ENCODE peak calls at places on chromosome 3, in nine cellular contexts. One of them, this sample, is unnamed.

GRCh38 chr3:99747915-99748314 is 69.7 kb upstream of the CMSS1 start:
- DNase-seq in naive thymus-derived CD4-positive, alpha-beta T cell: no peak
- DNase-seq in AG20443: peak
- DNase-seq in stimulated activated CD4-positive, alpha-beta T cell treated with anti-CD3 and anti-CD28 coated beads, Interleukin-2, amount 100 ng/mL, for 48 hours: no peak
- DNase-seq in activated naive CD4-positive, alpha-beta T cell treated with anti-CD3 and anti-CD28 coated beads, Interleukin-2, amount 10 ng/mL, durations not matched to agents 7 days and 5 days: no peak
- DNase-seq in epithelial cell of prostate: no peak
- DNase-seq in H9: no peak
- DNase-seq in stimulated activated effector memory CD8-positive, alpha-beta T cell treated with anti-CD3 and anti-CD28 coated beads, Interleukin-12 subunit alpha, Interleukin-12 subunit beta, amount 100 ng/mL, for 72 hours: no peak
- DNase-seq in NCI-H2081: peak
- DNase-seq in this sample: no peak

GRCh38 chr3:52053307-52054304 is 2.8 kb downstream of the DUSP7 start:
- DNase-seq in stimulated activated CD4-positive, alpha-beta T cell treated with anti-CD3 and anti-CD28 coated beads, Interleukin-2, amount 100 ng/mL, for 48 hours: peak
- DNase-seq in stimulated activated effector memory CD8-positive, alpha-beta T cell treated with anti-CD3 and anti-CD28 coated beads, Interleukin-12 subunit alpha, Interleukin-12 subunit beta, amount 100 ng/mL, for 72 hours: peak
- DNase-seq in naive thymus-derived CD4-positive, alpha-beta T cell: peak
- DNase-seq in H9: no peak
- DNase-seq in activated naive CD4-positive, alpha-beta T cell treated with anti-CD3 and anti-CD28 coated beads, Interleukin-2, amount 10 ng/mL, durations not matched to agents 7 days and 5 days: peak
- DNase-seq in AG20443: no peak
- DNase-seq in NCI-H2081: no peak
- DNase-seq in epithelial cell of prostate: peak
- DNase-seq in this sample: no peak

GRCh38 chr3:150238995-150239612 is 169.0 kb upstream of the TSC22D2 start:
- DNase-seq in stimulated activated effector memory CD8-positive, alpha-beta T cell treated with anti-CD3 and anti-CD28 coated beads, Interleukin-12 subunit alpha, Interleukin-12 subunit beta, amount 100 ng/mL, for 72 hours: no peak
- DNase-seq in naive thymus-derived CD4-positive, alpha-beta T cell: no peak
- DNase-seq in stimulated activated CD4-positive, alpha-beta T cell treated with anti-CD3 and anti-CD28 coated beads, Interleukin-2, amount 100 ng/mL, for 48 hours: no peak
- DNase-seq in epithelial cell of prostate: no peak
- DNase-seq in NCI-H2081: peak
- DNase-seq in activated naive CD4-positive, alpha-beta T cell treated with anti-CD3 and anti-CD28 coated beads, Interleukin-2, amount 10 ng/mL, durations not matched to agents 7 days and 5 days: no peak
- DNase-seq in H9: peak
- DNase-seq in AG20443: no peak
- DNase-seq in this sample: no peak

GRCh38 chr3:82000350-82000749 is 238.9 kb upstream of the GBE1 start:
- DNase-seq in stimulated activated effector memory CD8-positive, alpha-beta T cell treated with anti-CD3 and anti-CD28 coated beads, Interleukin-12 subunit alpha, Interleukin-12 subunit beta, amount 100 ng/mL, for 72 hours: no peak
- DNase-seq in epithelial cell of prostate: no peak
- DNase-seq in activated naive CD4-positive, alpha-beta T cell treated with anti-CD3 and anti-CD28 coated beads, Interleukin-2, amount 10 ng/mL, durations not matched to agents 7 days and 5 days: no peak
- DNase-seq in AG20443: no peak
- DNase-seq in naive thymus-derived CD4-positive, alpha-beta T cell: no peak
- DNase-seq in NCI-H2081: no peak
- DNase-seq in stimulated activated CD4-positive, alpha-beta T cell treated with anti-CD3 and anti-CD28 coated beads, Interleukin-2, amount 100 ng/mL, for 48 hours: no peak
- DNase-seq in H9: no peak
- DNase-seq in this sample: no peak

GRCh38 chr3:197311591-197311990 is 13.2 kb upstream of the DLG1 start:
- DNase-seq in H9: no peak
- DNase-seq in epithelial cell of prostate: no peak
- DNase-seq in naive thymus-derived CD4-positive, alpha-beta T cell: no peak
- DNase-seq in AG20443: no peak
- DNase-seq in stimulated activated CD4-positive, alpha-beta T cell treated with anti-CD3 and anti-CD28 coated beads, Interleukin-2, amount 100 ng/mL, for 48 hours: no peak
- DNase-seq in stimulated activated effector memory CD8-positive, alpha-beta T cell treated with anti-CD3 and anti-CD28 coated beads, Interleukin-12 subunit alpha, Interleukin-12 subunit beta, amount 100 ng/mL, for 72 hours: no peak
- DNase-seq in activated naive CD4-positive, alpha-beta T cell treated with anti-CD3 and anti-CD28 coated beads, Interleukin-2, amount 10 ng/mL, durations not matched to agents 7 days and 5 days: no peak
- DNase-seq in NCI-H2081: no peak
- DNase-seq in this sample: no peak

GRCh38 chr3:115912372-115912771 is 289.1 kb downstream of the GAP43 start:
- DNase-seq in stimulated activated CD4-positive, alpha-beta T cell treated with anti-CD3 and anti-CD28 coated beads, Interleukin-2, amount 100 ng/mL, for 48 hours: no peak
- DNase-seq in activated naive CD4-positive, alpha-beta T cell treated with anti-CD3 and anti-CD28 coated beads, Interleukin-2, amount 10 ng/mL, durations not matched to agents 7 days and 5 days: no peak
- DNase-seq in stimulated activated effector memory CD8-positive, alpha-beta T cell treated with anti-CD3 and anti-CD28 coated beads, Interleukin-12 subunit alpha, Interleukin-12 subunit beta, amount 100 ng/mL, for 72 hours: no peak
- DNase-seq in NCI-H2081: no peak
- DNase-seq in AG20443: peak
- DNase-seq in H9: no peak
- DNase-seq in naive thymus-derived CD4-positive, alpha-beta T cell: no peak
- DNase-seq in epithelial cell of prostate: no peak
- DNase-seq in this sample: no peak

GRCh38 chr3:71389911-71390573 is 193.5 kb downstream of the FOXP1 start:
- DNase-seq in activated naive CD4-positive, alpha-beta T cell treated with anti-CD3 and anti-CD28 coated beads, Interleukin-2, amount 10 ng/mL, durations not matched to agents 7 days and 5 days: peak
- DNase-seq in stimulated activated effector memory CD8-positive, alpha-beta T cell treated with anti-CD3 and anti-CD28 coated beads, Interleukin-12 subunit alpha, Interleukin-12 subunit beta, amount 100 ng/mL, for 72 hours: peak
- DNase-seq in NCI-H2081: peak
- DNase-seq in AG20443: no peak
- DNase-seq in naive thymus-derived CD4-positive, alpha-beta T cell: peak
- DNase-seq in stimulated activated CD4-positive, alpha-beta T cell treated with anti-CD3 and anti-CD28 coated beads, Interleukin-2, amount 100 ng/mL, for 48 hours: no peak
- DNase-seq in epithelial cell of prostate: no peak
- DNase-seq in H9: peak
- DNase-seq in this sample: no peak

GRCh38 chr3:169362261-169362660 is 301.3 kb downstream of the MECOM start:
- DNase-seq in epithelial cell of prostate: no peak
- DNase-seq in naive thymus-derived CD4-positive, alpha-beta T cell: no peak
- DNase-seq in activated naive CD4-positive, alpha-beta T cell treated with anti-CD3 and anti-CD28 coated beads, Interleukin-2, amount 10 ng/mL, durations not matched to agents 7 days and 5 days: no peak
- DNase-seq in stimulated activated effector memory CD8-positive, alpha-beta T cell treated with anti-CD3 and anti-CD28 coated beads, Interleukin-12 subunit alpha, Interleukin-12 subunit beta, amount 100 ng/mL, for 72 hours: no peak
- DNase-seq in stimulated activated CD4-positive, alpha-beta T cell treated with anti-CD3 and anti-CD28 coated beads, Interleukin-2, amount 100 ng/mL, for 48 hours: no peak
- DNase-seq in AG20443: no peak
- DNase-seq in H9: no peak
- DNase-seq in NCI-H2081: no peak
- DNase-seq in this sample: no peak

GRCh38 chr3:101809178-101810022 is 30.4 kb downstream of the NXPE3 start:
- DNase-seq in epithelial cell of prostate: no peak
- DNase-seq in naive thymus-derived CD4-positive, alpha-beta T cell: peak
- DNase-seq in stimulated activated CD4-positive, alpha-beta T cell treated with anti-CD3 and anti-CD28 coated beads, Interleukin-2, amount 100 ng/mL, for 48 hours: no peak
- DNase-seq in activated naive CD4-positive, alpha-beta T cell treated with anti-CD3 and anti-CD28 coated beads, Interleukin-2, amount 10 ng/mL, durations not matched to agents 7 days and 5 days: peak
- DNase-seq in H9: no peak
- DNase-seq in stimulated activated effector memory CD8-positive, alpha-beta T cell treated with anti-CD3 and anti-CD28 coated beads, Interleukin-12 subunit alpha, Interleukin-12 subunit beta, amount 100 ng/mL, for 72 hours: no peak
- DNase-seq in AG20443: peak
- DNase-seq in NCI-H2081: peak
- DNase-seq in this sample: peak

GRCh38 chr3:53027254-53027844 is 18.5 kb downstream of the SFMBT1 start:
- DNase-seq in stimulated activated CD4-positive, alpha-beta T cell treated with anti-CD3 and anti-CD28 coated beads, Interleukin-2, amount 100 ng/mL, for 48 hours: no peak
- DNase-seq in stimulated activated effector memory CD8-positive, alpha-beta T cell treated with anti-CD3 and anti-CD28 coated beads, Interleukin-12 subunit alpha, Interleukin-12 subunit beta, amount 100 ng/mL, for 72 hours: no peak
- DNase-seq in epithelial cell of prostate: no peak
- DNase-seq in naive thymus-derived CD4-positive, alpha-beta T cell: no peak
- DNase-seq in NCI-H2081: no peak
- DNase-seq in H9: no peak
- DNase-seq in AG20443: no peak
- DNase-seq in activated naive CD4-positive, alpha-beta T cell treated with anti-CD3 and anti-CD28 coated beads, Interleukin-2, amount 10 ng/mL, durations not matched to agents 7 days and 5 days: no peak
- DNase-seq in this sample: no peak

GRCh38 chr3:52847241-52847640 is 12.4 kb upstream of the MUSTN1 start:
- DNase-seq in AG20443: no peak
- DNase-seq in stimulated activated CD4-positive, alpha-beta T cell treated with anti-CD3 and anti-CD28 coated beads, Interleukin-2, amount 100 ng/mL, for 48 hours: no peak
- DNase-seq in naive thymus-derived CD4-positive, alpha-beta T cell: no peak
- DNase-seq in epithelial cell of prostate: no peak
- DNase-seq in H9: no peak
- DNase-seq in stimulated activated effector memory CD8-positive, alpha-beta T cell treated with anti-CD3 and anti-CD28 coated beads, Interleukin-12 subunit alpha, Interleukin-12 subunit beta, amount 100 ng/mL, for 72 hours: no peak
- DNase-seq in NCI-H2081: no peak
- DNase-seq in activated naive CD4-positive, alpha-beta T cell treated with anti-CD3 and anti-CD28 coated beads, Interleukin-2, amount 10 ng/mL, durations not matched to agents 7 days and 5 days: no peak
- DNase-seq in this sample: no peak

GRCh38 chr3:124885466-124886167 is 1.5 kb downstream of the ITGB5 start:
- DNase-seq in AG20443: peak
- DNase-seq in stimulated activated CD4-positive, alpha-beta T cell treated with anti-CD3 and anti-CD28 coated beads, Interleukin-2, amount 100 ng/mL, for 48 hours: no peak
- DNase-seq in H9: peak
- DNase-seq in activated naive CD4-positive, alpha-beta T cell treated with anti-CD3 and anti-CD28 coated beads, Interleukin-2, amount 10 ng/mL, durations not matched to agents 7 days and 5 days: no peak
- DNase-seq in stimulated activated effector memory CD8-positive, alpha-beta T cell treated with anti-CD3 and anti-CD28 coated beads, Interleukin-12 subunit alpha, Interleukin-12 subunit beta, amount 100 ng/mL, for 72 hours: no peak
- DNase-seq in naive thymus-derived CD4-positive, alpha-beta T cell: no peak
- DNase-seq in NCI-H2081: no peak
- DNase-seq in epithelial cell of prostate: no peak
- DNase-seq in this sample: no peak

GRCh38 chr3:190333961-190334360 is 11.7 kb upstream of the CLDN1 start:
- DNase-seq in stimulated activated CD4-positive, alpha-beta T cell treated with anti-CD3 and anti-CD28 coated beads, Interleukin-2, amount 100 ng/mL, for 48 hours: no peak
- DNase-seq in stimulated activated effector memory CD8-positive, alpha-beta T cell treated with anti-CD3 and anti-CD28 coated beads, Interleukin-12 subunit alpha, Interleukin-12 subunit beta, amount 100 ng/mL, for 72 hours: no peak
- DNase-seq in NCI-H2081: no peak
- DNase-seq in activated naive CD4-positive, alpha-beta T cell treated with anti-CD3 and anti-CD28 coated beads, Interleukin-2, amount 10 ng/mL, durations not matched to agents 7 days and 5 days: no peak
- DNase-seq in H9: no peak
- DNase-seq in naive thymus-derived CD4-positive, alpha-beta T cell: no peak
- DNase-seq in AG20443: no peak
- DNase-seq in epithelial cell of prostate: no peak
- DNase-seq in this sample: no peak

GRCh38 chr3:52317601-52318000 is 1.5 kb downstream of the DNAH1 start:
- DNase-seq in stimulated activated effector memory CD8-positive, alpha-beta T cell treated with anti-CD3 and anti-CD28 coated beads, Interleukin-12 subunit alpha, Interleukin-12 subunit beta, amount 100 ng/mL, for 72 hours: peak
- DNase-seq in H9: peak
- DNase-seq in NCI-H2081: no peak
- DNase-seq in stimulated activated CD4-positive, alpha-beta T cell treated with anti-CD3 and anti-CD28 coated beads, Interleukin-2, amount 100 ng/mL, for 48 hours: peak
- DNase-seq in epithelial cell of prostate: no peak
- DNase-seq in naive thymus-derived CD4-positive, alpha-beta T cell: peak
- DNase-seq in activated naive CD4-positive, alpha-beta T cell treated with anti-CD3 and anti-CD28 coated beads, Interleukin-2, amount 10 ng/mL, durations not matched to agents 7 days and 5 days: peak
- DNase-seq in AG20443: peak
- DNase-seq in this sample: peak

GRCh38 chr3:129795596-129795995 is 97.9 kb downstream of the TMCC1 start:
- DNase-seq in AG20443: no peak
- DNase-seq in stimulated activated CD4-positive, alpha-beta T cell treated with anti-CD3 and anti-CD28 coated beads, Interleukin-2, amount 100 ng/mL, for 48 hours: no peak
- DNase-seq in epithelial cell of prostate: peak
- DNase-seq in stimulated activated effector memory CD8-positive, alpha-beta T cell treated with anti-CD3 and anti-CD28 coated beads, Interleukin-12 subunit alpha, Interleukin-12 subunit beta, amount 100 ng/mL, for 72 hours: no peak
- DNase-seq in naive thymus-derived CD4-positive, alpha-beta T cell: no peak
- DNase-seq in NCI-H2081: no peak
- DNase-seq in H9: no peak
- DNase-seq in activated naive CD4-positive, alpha-beta T cell treated with anti-CD3 and anti-CD28 coated beads, Interleukin-2, amount 10 ng/mL, durations not matched to agents 7 days and 5 days: no peak
- DNase-seq in this sample: no peak

GRCh38 chr3:46019707-46020106 is 7.6 kb downstream of the XCR1 start:
- DNase-seq in epithelial cell of prostate: no peak
- DNase-seq in AG20443: peak
- DNase-seq in NCI-H2081: no peak
- DNase-seq in stimulated activated CD4-positive, alpha-beta T cell treated with anti-CD3 and anti-CD28 coated beads, Interleukin-2, amount 100 ng/mL, for 48 hours: peak
- DNase-seq in H9: no peak
- DNase-seq in activated naive CD4-positive, alpha-beta T cell treated with anti-CD3 and anti-CD28 coated beads, Interleukin-2, amount 10 ng/mL, durations not matched to agents 7 days and 5 days: no peak
- DNase-seq in naive thymus-derived CD4-positive, alpha-beta T cell: no peak
- DNase-seq in stimulated activated effector memory CD8-positive, alpha-beta T cell treated with anti-CD3 and anti-CD28 coated beads, Interleukin-12 subunit alpha, Interleukin-12 subunit beta, amount 100 ng/mL, for 72 hours: peak
- DNase-seq in this sample: no peak